ENCODE peak calls at places on chromosomes 1 and 21, in seven cellular contexts. One of them, this sample, is unnamed. For H3K36me3, the result is how much of the 10 kb centered on the place peaks cover.

GRCh38 chr1:42282867-42283583 is 52.0 kb downstream of the FOXJ3 start:
- DNase-seq in heart right ventricle: no peak
- DNase-seq in stomach: no peak
- DNase-seq in breast epithelium: no peak
- DNase-seq in neural progenitor cell: no peak
- DNase-seq in tibial nerve: no peak
- DNase-seq in IMR-90: peak
- DNase-seq in this sample: no peak

GRCh38 chr1:25503551-25504426 is 39.6 kb upstream of the LDLRAP1 start:
- DNase-seq in stomach: peak
- DNase-seq in breast epithelium: peak
- DNase-seq in heart right ventricle: peak
- DNase-seq in neural progenitor cell: peak
- DNase-seq in tibial nerve: no peak
- DNase-seq in IMR-90: no peak
- DNase-seq in this sample: peak

GRCh38 chr1:43349594-43350306 is 9.0 kb upstream of the CDC20 start:
- DNase-seq in stomach: no peak
- DNase-seq in heart right ventricle: peak
- DNase-seq in IMR-90: peak
- DNase-seq in breast epithelium: no peak
- DNase-seq in neural progenitor cell: peak
- DNase-seq in tibial nerve: no peak
- DNase-seq in this sample: no peak

GRCh38 chr1:26686795-26687194 is 9.0 kb upstream of the ARID1A start:
- DNase-seq in breast epithelium: no peak
- DNase-seq in heart right ventricle: no peak
- DNase-seq in IMR-90: no peak
- DNase-seq in neural progenitor cell: no peak
- DNase-seq in tibial nerve: no peak
- DNase-seq in stomach: no peak
- DNase-seq in this sample: no peak

GRCh38 chr1:16204216-16204615 is 8.2 kb downstream of the ARHGEF19 start:
- DNase-seq in IMR-90: no peak
- DNase-seq in stomach: no peak
- DNase-seq in neural progenitor cell: no peak
- DNase-seq in heart right ventricle: no peak
- DNase-seq in tibial nerve: no peak
- DNase-seq in breast epithelium: no peak
- DNase-seq in this sample: no peak

GRCh38 chr1:98702976-98703375 is 41.5 kb downstream of the SNX7 start:
- DNase-seq in IMR-90: peak
- DNase-seq in breast epithelium: no peak
- DNase-seq in neural progenitor cell: no peak
- DNase-seq in stomach: no peak
- DNase-seq in tibial nerve: no peak
- DNase-seq in heart right ventricle: no peak
- DNase-seq in this sample: no peak

GRCh38 chr21:39363607-39364555 is 15.0 kb upstream of the HMGN1 start:
- DNase-seq in neural progenitor cell: no peak
- DNase-seq in stomach: no peak
- DNase-seq in heart right ventricle: no peak
- DNase-seq in tibial nerve: no peak
- DNase-seq in IMR-90: peak
- DNase-seq in breast epithelium: no peak
- DNase-seq in this sample: no peak

GRCh38 chr1:9589144-9589718 is 520 bp downstream of the TMEM201 start:
- DNase-seq in breast epithelium: peak
- DNase-seq in heart right ventricle: no peak
- DNase-seq in tibial nerve: no peak
- DNase-seq in stomach: peak
- DNase-seq in neural progenitor cell: peak
- DNase-seq in IMR-90: peak
- DNase-seq in this sample: no peak

DNA sequence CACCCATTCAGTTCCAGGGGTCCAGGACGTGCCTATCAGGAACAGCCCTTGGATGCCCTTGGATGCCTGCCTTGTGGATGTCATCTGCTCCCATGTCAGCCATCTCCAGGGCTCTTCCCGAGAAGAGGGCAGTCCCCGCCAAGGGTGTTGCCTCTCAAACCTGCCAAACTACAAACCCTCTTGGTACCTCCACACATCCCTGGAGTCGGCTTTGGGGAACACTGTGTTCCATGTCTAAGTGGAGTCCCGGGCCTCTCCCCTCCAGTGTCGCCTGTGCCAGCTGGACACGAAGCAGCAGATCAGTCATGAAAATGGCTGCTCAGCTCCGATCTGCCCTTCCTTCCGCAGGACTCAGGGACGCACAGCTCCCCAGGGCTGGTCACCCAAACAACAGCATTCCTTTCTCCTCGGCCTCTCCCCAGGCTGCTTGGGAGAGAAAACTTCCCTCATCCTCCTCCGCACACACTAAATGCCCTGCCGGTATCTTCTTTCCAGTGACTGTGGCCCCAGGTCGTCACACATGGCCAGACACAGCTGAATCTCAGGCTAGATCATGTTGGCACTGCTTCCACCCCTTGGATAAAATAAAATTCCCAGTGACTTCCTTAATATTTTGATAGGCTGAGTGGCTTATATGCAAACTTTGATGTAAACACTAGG is 53.4 kb downstream of the GALNT2 start:
- DNase-seq in breast epithelium: no peak
- DNase-seq in stomach: no peak
- DNase-seq in tibial nerve: peak
- DNase-seq in IMR-90: no peak
- DNase-seq in neural progenitor cell: no peak
- DNase-seq in heart right ventricle: no peak
- DNase-seq in this sample: peak
- H3K27ac ChIP-seq in breast epithelium: no peak
- H3K27ac ChIP-seq in stomach: no peak
- H3K27ac ChIP-seq in tibial nerve: peak
- H3K27ac ChIP-seq in IMR-90: no peak
- H3K27ac ChIP-seq in neural progenitor cell: no peak
- H3K27ac ChIP-seq in heart right ventricle: no peak
- H3K27ac ChIP-seq in this sample: peak

GRCh38 chr1:38021969-38022368 is 9.4 kb downstream of the UTP11 start:
- DNase-seq in tibial nerve: no peak
- DNase-seq in heart right ventricle: no peak
- DNase-seq in breast epithelium: no peak
- DNase-seq in IMR-90: no peak
- DNase-seq in neural progenitor cell: no peak
- DNase-seq in stomach: no peak
- DNase-seq in this sample: no peak

GRCh38 chr1:38022810-38023209 is 10.3 kb downstream of the UTP11 start:
- DNase-seq in heart right ventricle: no peak
- DNase-seq in IMR-90: no peak
- DNase-seq in stomach: no peak
- DNase-seq in breast epithelium: no peak
- DNase-seq in tibial nerve: no peak
- DNase-seq in neural progenitor cell: no peak
- DNase-seq in this sample: no peak

GRCh38 chr1:38015978-38016640 is 3.6 kb downstream of the UTP11 start:
- DNase-seq in tibial nerve: no peak
- DNase-seq in stomach: no peak
- DNase-seq in heart right ventricle: peak
- DNase-seq in neural progenitor cell: no peak
- DNase-seq in breast epithelium: no peak
- DNase-seq in IMR-90: peak
- DNase-seq in this sample: no peak

GRCh38 chr1:38018864-38019343 is 6.4 kb downstream of the UTP11 start:
- DNase-seq in IMR-90: peak
- DNase-seq in stomach: no peak
- DNase-seq in heart right ventricle: no peak
- DNase-seq in tibial nerve: no peak
- DNase-seq in neural progenitor cell: no peak
- DNase-seq in breast epithelium: no peak
- DNase-seq in this sample: no peak

DNA sequence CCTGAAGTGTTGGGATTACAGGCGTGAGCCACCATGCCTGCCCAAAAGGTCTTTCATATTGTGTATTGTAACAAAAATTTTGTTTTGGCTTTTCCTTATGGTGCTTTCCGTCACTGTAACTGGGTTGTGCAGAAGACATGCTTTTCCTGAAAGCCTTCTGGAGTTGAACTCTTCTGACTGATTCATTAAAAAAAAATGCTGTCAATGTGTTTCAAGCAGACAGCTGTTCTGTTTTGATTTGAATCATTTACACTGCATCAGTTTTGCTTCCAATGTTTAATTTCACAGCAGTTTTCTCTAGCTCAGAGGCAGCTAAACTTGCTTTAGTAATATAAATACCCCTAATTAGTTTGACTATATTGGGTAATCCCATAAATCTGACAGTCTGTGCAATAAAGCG is 7.8 kb downstream of the UTP11 start:
- DNase-seq in breast epithelium: no peak
- DNase-seq in heart right ventricle: no peak
- DNase-seq in neural progenitor cell: no peak
- DNase-seq in stomach: no peak
- DNase-seq in IMR-90: peak
- DNase-seq in tibial nerve: no peak
- DNase-seq in this sample: no peak
- TF ChIP-seq CTCF in breast epithelium: no peak
- TF ChIP-seq CTCF in heart right ventricle: no peak
- TF ChIP-seq CTCF in neural progenitor cell: no peak
- TF ChIP-seq CTCF in stomach: no peak
- TF ChIP-seq CTCF in IMR-90: no peak
- TF ChIP-seq CTCF in tibial nerve: no peak
- TF ChIP-seq CTCF in this sample: no peak

DNA sequence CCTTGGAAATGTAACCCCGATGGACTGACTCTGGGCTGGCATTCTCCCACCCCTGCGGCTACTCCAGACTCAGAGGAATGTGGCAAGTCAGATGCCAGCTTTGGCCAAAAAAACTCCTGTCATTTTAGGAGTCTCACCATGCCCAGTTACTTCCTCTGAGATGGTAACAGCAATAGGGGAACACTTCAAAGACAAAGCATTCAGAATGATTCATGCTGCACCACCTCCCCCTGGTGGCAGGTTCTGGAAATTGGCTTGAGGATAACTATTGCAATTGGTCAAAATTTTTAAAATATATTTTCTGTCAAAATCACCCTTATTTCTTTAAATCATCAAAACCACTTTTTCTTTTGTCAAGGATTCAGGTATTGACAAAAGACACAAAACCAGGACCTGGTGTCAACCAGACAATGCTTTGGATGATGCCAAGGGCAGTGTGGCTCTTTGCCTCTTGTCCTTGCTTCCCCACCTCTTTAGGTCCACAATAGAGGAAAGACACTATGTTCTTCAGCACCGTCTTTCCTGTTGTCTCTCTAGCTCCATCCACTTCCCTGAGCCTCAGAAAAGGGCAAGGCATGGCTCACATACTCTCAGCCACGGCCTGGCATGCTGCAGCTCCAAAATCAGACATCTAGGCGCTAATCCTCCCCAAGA is 9.9 kb upstream of the CDCA8 start:
- DNase-seq in stomach: peak
- DNase-seq in IMR-90: peak
- DNase-seq in heart right ventricle: peak
- DNase-seq in tibial nerve: peak
- DNase-seq in neural progenitor cell: peak
- DNase-seq in breast epithelium: peak
- DNase-seq in this sample: peak
- H3K36me3 ChIP-seq in stomach: under half
- H3K36me3 ChIP-seq in IMR-90: under half
- H3K36me3 ChIP-seq in heart right ventricle: half or more
- H3K36me3 ChIP-seq in tibial nerve: half or more
- H3K36me3 ChIP-seq in neural progenitor cell: under half
- H3K36me3 ChIP-seq in breast epithelium: under half
- H3K36me3 ChIP-seq in this sample: under half

GRCh38 chr1:116393792-116394191 is 20.7 kb downstream of the ATP1A1 start:
- DNase-seq in heart right ventricle: no peak
- DNase-seq in neural progenitor cell: no peak
- DNase-seq in breast epithelium: no peak
- DNase-seq in tibial nerve: no peak
- DNase-seq in stomach: no peak
- DNase-seq in IMR-90: no peak
- DNase-seq in this sample: no peak
- H3K27ac ChIP-seq in heart right ventricle: no peak
- H3K27ac ChIP-seq in neural progenitor cell: no peak
- H3K27ac ChIP-seq in breast epithelium: no peak
- H3K27ac ChIP-seq in tibial nerve: no peak
- H3K27ac ChIP-seq in stomach: no peak
- H3K27ac ChIP-seq in IMR-90: no peak
- H3K27ac ChIP-seq in this sample: no peak

GRCh38 chr1:237045278-237046016 is 3.5 kb downstream of the RYR2 start:
- DNase-seq in IMR-90: no peak
- DNase-seq in tibial nerve: no peak
- DNase-seq in heart right ventricle: no peak
- DNase-seq in breast epithelium: no peak
- DNase-seq in stomach: no peak
- DNase-seq in neural progenitor cell: peak
- DNase-seq in this sample: no peak
- TF ChIP-seq CTCF in IMR-90: no peak
- TF ChIP-seq CTCF in tibial nerve: no peak
- TF ChIP-seq CTCF in heart right ventricle: no peak
- TF ChIP-seq CTCF in breast epithelium: no peak
- TF ChIP-seq CTCF in stomach: no peak
- TF ChIP-seq CTCF in neural progenitor cell: peak
- TF ChIP-seq CTCF in this sample: no peak

DNA sequence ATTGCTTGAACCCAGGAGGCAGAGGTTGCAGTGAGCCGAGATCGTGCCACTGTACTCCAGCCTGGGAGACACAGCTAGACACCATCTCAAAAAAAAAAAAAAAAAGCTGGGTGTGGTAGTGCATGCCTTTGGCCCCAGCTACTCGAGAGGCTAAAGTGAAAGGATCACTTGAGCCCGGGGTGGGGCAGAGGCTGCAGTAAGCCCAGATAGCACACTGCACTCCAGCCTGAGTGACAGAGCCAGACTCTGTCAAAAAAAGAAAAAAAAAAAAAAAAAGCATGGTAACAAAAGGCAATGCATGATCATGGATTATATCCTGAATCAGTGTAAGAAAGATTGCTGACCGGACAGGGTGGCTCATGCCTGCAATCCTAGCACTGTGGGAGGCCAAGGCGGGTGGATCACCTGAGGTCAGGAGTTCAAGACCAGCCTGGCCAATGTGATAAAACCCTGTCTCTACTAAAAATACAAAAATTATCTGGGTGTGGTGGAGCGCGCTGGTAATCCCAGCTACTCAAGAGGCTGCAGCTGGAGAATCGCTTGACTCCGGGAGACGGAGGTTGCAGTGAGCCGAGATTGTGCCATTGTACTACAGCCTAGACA is 76.3 kb downstream of the RUSC1 start:
- DNase-seq in tibial nerve: no peak
- DNase-seq in heart right ventricle: no peak
- DNase-seq in IMR-90: no peak
- DNase-seq in breast epithelium: no peak
- DNase-seq in neural progenitor cell: no peak
- DNase-seq in stomach: peak
- DNase-seq in this sample: no peak
- H3K36me3 ChIP-seq in tibial nerve: under half
- H3K36me3 ChIP-seq in heart right ventricle: half or more
- H3K36me3 ChIP-seq in IMR-90: under half
- H3K36me3 ChIP-seq in breast epithelium: under half
- H3K36me3 ChIP-seq in neural progenitor cell: under half
- H3K36me3 ChIP-seq in stomach: under half
- H3K36me3 ChIP-seq in this sample: under half

This sample was measured in right atrium auricular region.